ENCODE peak calls at places on chromosomes 4 and X, in six cellular contexts. Z is lower lobe of right lung, E is sigmoid colon, F is kidney, N is DND-41, V is OCI-LY7. A is an unnamed sample. For H3K9me3 and H3K4me1, the result is how much of the 10 kb centered on the place peaks cover.

GRCh38 chr4:47852121-47852520 is 14.3 kb upstream of the CORIN start:
- DNase-seq in Z (no peak), E (no peak), F (no peak), N (no peak), V (no peak), A (no peak)

GRCh38 chr4:162830899-162831298 is 335.8 kb downstream of the NAF1 start:
- DNase-seq in Z (no peak), E (no peak), F (no peak), N (no peak), V (no peak), A (no peak)

GRCh38 chr4:47406408-47406807 is 57.1 kb downstream of the COMMD8 start:
- DNase-seq in Z (no peak), E (no peak), F (no peak), N (no peak), V (no peak), A (no peak)

GRCh38 chrX:108186811-108187210 is 95.2 kb downstream of the ATG4A start:
- DNase-seq in Z (no peak), E (no peak), F (no peak), N (no peak), V (no peak), A (no peak)

GRCh38 chrX:51456246-51456645 is 40.1 kb downstream of the NUDT11 start:
- DNase-seq in Z (no peak), E (no peak), F (no peak), N (no peak), V (peak), A (no peak)

GRCh38 chr4:105715692-105716278 is 7.2 kb downstream of the GSTCD start:
- DNase-seq in Z (no peak), E (no peak), F (no peak), N (no peak), V (peak), A (no peak)

GRCh38 chr4:181601118-181601517 is 642.1 kb upstream of the TENM3 start:
- DNase-seq in Z (no peak), E (no peak), F (no peak), N (no peak), V (no peak), A (no peak)

GRCh38 chrX:107272431-107272921 is 66.1 kb downstream of the DNAAF6 start:
- DNase-seq in Z (no peak), E (no peak), F (peak), N (no peak), V (no peak), A (no peak)

GRCh38 chrX:20372533-20372932 is 105.8 kb upstream of the RPS6KA3 start:
- DNase-seq in Z (no peak), E (no peak), F (no peak), N (no peak), V (no peak), A (no peak)

GRCh38 chr4:153341575-153342090 is 2.9 kb upstream of the MND1 start:
- DNase-seq in Z (no peak), E (no peak), F (no peak), N (no peak), V (peak), A (no peak)

GRCh38 chrX:119218198-119218597 is 17.9 kb upstream of the PGRMC1 start:
- DNase-seq in Z (no peak), E (no peak), F (no peak), N (no peak), V (peak), A (no peak)

GRCh38 chr4:165537028-165537648 is 158.3 kb downstream of the CPE start:
- DNase-seq in Z (no peak), E (no peak), F (no peak), N (no peak), V (peak), A (no peak)

GRCh38 chrX:68693481-68694410 is 46.3 kb downstream of the STARD8 start:
- DNase-seq in Z (peak), E (peak), F (peak), N (no peak), V (no peak), A (peak)

GRCh38 chr4:33543941-33544450 is 2700.3 kb downstream of the ARAP2 start:
- DNase-seq in Z (no peak), E (no peak), F (no peak), N (no peak), V (no peak), A (no peak)

GRCh38 chrX:133937022-133937421 is 48.4 kb downstream of the GPC3 start:
- DNase-seq in Z (no peak), E (no peak), F (no peak), N (no peak), V (no peak), A (no peak)

GRCh38 chrX:14412686-14413085 is 116.7 kb upstream of the GLRA2 start:
- DNase-seq in Z (no peak), E (no peak), F (peak), N (no peak), V (no peak), A (no peak)

GRCh38 chrX:132592880-132593279 is 104.0 kb upstream of the MBNL3 start:
- DNase-seq in Z (no peak), E (no peak), F (no peak), N (no peak), V (peak), A (no peak)

GRCh38 chr4:52376107-52376704 is 282.9 kb downstream of the USP46 start:
- DNase-seq in Z (no peak), E (no peak), F (no peak), N (peak), V (peak), A (no peak)

GRCh38 chr4:18882468-18882867 is 860.9 kb upstream of the LCORL start:
- DNase-seq in Z (no peak), E (no peak), F (no peak), N (no peak), V (no peak), A (no peak)

GRCh38 chrX:69614896-69615295 is 1.0 kb upstream of the EDA start:
- DNase-seq in Z (no peak), E (no peak), F (no peak), N (no peak), V (no peak), A (no peak)

GRCh38 chr4:173182403-173182802 is 13.8 kb downstream of the GALNT7 start:
- DNase-seq in Z (no peak), E (no peak), F (no peak), N (no peak), V (no peak), A (no peak)

GRCh38 chr4:24988776-24989175 is 42.0 kb downstream of the LGI2 start:
- DNase-seq in Z (no peak), E (no peak), F (no peak), N (no peak), V (no peak), A (no peak)

GRCh38 chr4:162149644-162150043 is 14.2 kb downstream of the FSTL5 start:
- DNase-seq in Z (no peak), E (no peak), F (no peak), N (no peak), V (no peak), A (no peak)

GRCh38 chr4:158722917-158723793 is at the start of gene PPID:
- DNase-seq in Z (peak), E (peak), F (peak), N (peak), V (peak), A (peak)

GRCh38 chr4:11485926-11486325 is 57.2 kb upstream of the HS3ST1 start:
- DNase-seq in Z (no peak), E (no peak), F (no peak), N (no peak), V (no peak), A (no peak)

GRCh38 chr4:156190606-156191005 is 236.9 kb upstream of the CTSO start:
- DNase-seq in Z (no peak), E (no peak), F (no peak), N (no peak), V (no peak), A (no peak)

GRCh38 chr4:96315815-96316214 is 475.9 kb downstream of the PDHA2 start:
- DNase-seq in Z (no peak), E (no peak), F (no peak), N (no peak), V (no peak), A (no peak)

GRCh38 chr4:123939621-123940020 is 543.0 kb downstream of the SPRY1 start:
- DNase-seq in Z (no peak), E (no peak), F (no peak), N (no peak), V (no peak), A (no peak)

GRCh38 chr4:141548791-141549190 is 87.6 kb upstream of the IL15 start:
- DNase-seq in Z (no peak), E (no peak), F (no peak), N (no peak), V (no peak), A (no peak)

GRCh38 chr4:98260047-98260578 is 1.1 kb upstream of the RAP1GDS1 start:
- DNase-seq in Z (no peak), E (peak), F (peak), N (no peak), V (peak), A (peak)

DNA sequence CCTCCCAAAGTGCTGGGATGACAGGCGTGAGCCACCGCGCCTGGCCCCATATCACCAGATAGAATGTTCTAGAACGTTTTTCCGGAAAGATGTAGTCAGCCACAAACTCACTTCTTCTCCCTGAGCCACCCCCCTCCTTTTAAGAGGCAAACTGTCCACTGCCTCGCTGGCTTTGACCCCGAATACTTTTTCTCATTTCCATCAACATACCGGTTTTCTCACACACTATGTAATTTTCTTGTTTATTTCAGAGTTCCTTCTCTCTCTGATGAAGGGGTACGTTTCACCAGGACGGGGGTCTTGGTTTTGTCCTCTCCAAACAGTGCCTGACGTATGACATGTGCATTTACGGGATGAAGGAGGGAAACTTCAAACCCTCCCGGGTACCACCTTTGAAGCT is 74.0 kb downstream of the CRLF2 start:
- DNase-seq in Z (no peak), E (peak), F (no peak), N (no peak), V (no peak), A (no peak)
- H3K9me3 ChIP-seq in Z (under half), E (under half), F (under half), N (under half), V (under half), A (under half)

DNA sequence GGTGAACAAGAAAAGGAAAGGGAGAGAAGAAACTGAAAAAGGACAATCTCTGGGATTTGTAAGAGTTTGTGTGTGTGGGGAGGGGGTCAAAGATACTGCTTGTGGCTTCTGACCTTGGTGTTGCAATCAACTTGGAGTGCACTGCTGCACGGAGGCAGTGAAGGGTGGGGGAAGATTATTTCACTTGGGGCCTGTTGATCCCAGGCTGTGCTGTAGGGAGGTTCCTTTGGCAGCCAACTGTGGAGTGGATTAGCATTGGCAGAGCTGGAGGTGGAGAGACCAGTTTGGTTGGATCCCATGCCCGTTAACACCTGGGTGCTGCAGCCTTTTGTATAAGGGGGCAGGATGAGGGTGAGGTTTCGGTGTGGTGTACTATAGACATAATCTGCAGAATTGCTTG is 38.2 kb downstream of the AFF1 start:
- DNase-seq in Z (peak), E (no peak), F (no peak), N (peak), V (no peak), A (no peak)
- H3K4me1 ChIP-seq in Z (half or more), E (under half), F (under half), N (half or more), V (half or more), A (under half)

GRCh38 chr4:39043058-39043696 is 11.0 kb upstream of the TMEM156 start:
- DNase-seq in Z (peak), E (no peak), F (no peak), N (no peak), V (no peak), A (no peak)
- H3K27ac ChIP-seq in Z (peak), E (peak), F (peak), N (no peak), V (peak), A (no peak)

GRCh38 chrX:64291106-64291505 is 60.7 kb upstream of the ASB12 start:
- DNase-seq in Z (no peak), E (no peak), F (no peak), N (no peak), V (no peak), A (no peak)
- H3K9me3 ChIP-seq in Z (under half), E (under half), F (under half), N (under half), V (under half), A (under half)

DNA sequence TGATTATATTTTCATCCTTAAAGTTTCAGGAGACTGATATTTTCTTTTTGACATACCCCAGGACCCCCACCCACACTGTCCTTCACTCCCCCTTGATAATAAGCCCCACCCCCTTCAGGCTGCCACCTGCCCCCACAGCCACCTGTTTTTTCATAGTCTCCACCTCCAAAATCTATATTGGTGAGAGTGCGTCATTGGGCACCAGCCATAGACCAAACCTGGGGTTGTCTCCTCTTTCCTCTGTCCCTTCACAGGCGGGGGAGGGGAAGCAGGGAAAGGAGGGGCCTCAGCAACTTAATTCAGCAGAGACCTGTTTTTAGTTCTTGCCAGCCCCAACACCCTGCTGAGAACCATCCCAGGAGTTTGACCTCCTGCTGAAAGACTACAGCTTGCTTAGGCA is 1.1 kb downstream of the ARHGAP36 start:
- DNase-seq in Z (no peak), E (no peak), F (no peak), N (no peak), V (no peak), A (no peak)
- H3K4me1 ChIP-seq in Z (under half), E (under half), F (under half), N (under half), V (under half), A (under half)

GRCh38 chr4:169066934-169067333 is 56.9 kb upstream of the CBR4 start:
- DNase-seq in Z (no peak), E (no peak), F (no peak), N (no peak), V (no peak), A (no peak)
- H3K27ac ChIP-seq in Z (no peak), E (no peak), F (no peak), N (no peak), V (no peak), A (no peak)

GRCh38 chr4:14152834-14153519 is 525.5 kb upstream of the BOD1L1 start:
- DNase-seq in Z (no peak), E (no peak), F (no peak), N (no peak), V (no peak), A (no peak)
- H3K9me3 ChIP-seq in Z (under half), E (under half), F (under half), N (under half), V (under half), A (under half)

GRCh38 chr4:3803946-3804345 is 37.8 kb downstream of the ADRA2C start:
- DNase-seq in Z (peak), E (no peak), F (peak), N (no peak), V (no peak), A (peak)
- H3K4me1 ChIP-seq in Z (under half), E (under half), F (under half), N (under half), V (under half), A (under half)

GRCh38 chrX:53115550-53115874 is 21.6 kb downstream of the KANTR start:
- DNase-seq in Z (no peak), E (no peak), F (no peak), N (no peak), V (no peak), A (no peak)
- H3K27ac ChIP-seq in Z (no peak), E (no peak), F (no peak), N (no peak), V (peak), A (no peak)

A was measured in aorta.